ENCODE peak calls at places on chromosome X, in ten cellular contexts. P is ascending aorta, L is fibroblast of pulmonary artery, M is GM10248, R is SK-N-SH, G is tibial nerve, I is WTC11, V is pancreas, W is fibroblast of lung, N is BE2C. E is an unnamed sample.

GRCh38 chrX:13837290-13837745 is 20.4 kb upstream of the GPM6B start:
- DNase-seq in P (no peak), L (no peak), M (no peak), R (no peak), G (no peak), I (peak), V (no peak), W (peak), N (peak), E (no peak)

GRCh38 chrX:17635231-17635630 is 102.1 kb upstream of the SCML1 start:
- DNase-seq in P (no peak), L (peak), M (no peak), R (no peak), G (no peak), I (peak), V (no peak), W (peak), N (peak), E (no peak)

GRCh38 chrX:49001521-49002090 is 458 bp downstream of the GRIPAP1 start:
- DNase-seq in P (no peak), L (peak), M (peak), R (peak), G (peak), I (peak), V (no peak), W (peak), N (peak), E (no peak)

GRCh38 chrX:39946822-39947221 is 150.9 kb downstream of the BCOR start:
- DNase-seq in P (no peak), L (peak), M (no peak), R (no peak), G (no peak), I (no peak), V (no peak), W (peak), N (no peak), E (no peak)

GRCh38 chrX:110692876-110693275 is 102.7 kb downstream of the CHRDL1 start:
- DNase-seq in P (no peak), L (no peak), M (no peak), R (no peak), G (no peak), I (no peak), V (no peak), W (no peak), N (no peak), E (no peak)

GRCh38 chrX:151703487-151703886 is 8.2 kb downstream of the PRRG3 start:
- DNase-seq in P (no peak), L (no peak), M (no peak), R (no peak), G (no peak), I (no peak), V (no peak), W (peak), N (no peak), E (no peak)

GRCh38 chrX:13520931-13521330 is 48.5 kb upstream of the EGFL6 start:
- DNase-seq in P (no peak), L (no peak), M (no peak), R (no peak), G (no peak), I (no peak), V (no peak), W (no peak), N (no peak), E (no peak)

GRCh38 chrX:85569691-85570090 is 190.2 kb upstream of the POF1B start:
- DNase-seq in P (no peak), L (no peak), M (no peak), R (no peak), G (no peak), I (no peak), V (no peak), W (no peak), N (no peak), E (no peak)

GRCh38 chrX:45422216-45422925 is 221.7 kb upstream of the DIPK2B start:
- DNase-seq in P (no peak), L (no peak), M (no peak), R (no peak), G (no peak), I (no peak), V (no peak), W (peak), N (no peak), E (no peak)

GRCh38 chrX:83469551-83469950 is 38.5 kb upstream of the POU3F4 start:
- DNase-seq in P (no peak), L (peak), M (peak), R (peak), G (peak), I (peak), V (no peak), W (peak), N (no peak), E (no peak)

GRCh38 chrX:133580630-133581029 is 165.3 kb upstream of the GPC4 start:
- DNase-seq in P (no peak), L (no peak), M (no peak), R (no peak), G (no peak), I (no peak), V (no peak), W (peak), N (no peak), E (peak)

DNA sequence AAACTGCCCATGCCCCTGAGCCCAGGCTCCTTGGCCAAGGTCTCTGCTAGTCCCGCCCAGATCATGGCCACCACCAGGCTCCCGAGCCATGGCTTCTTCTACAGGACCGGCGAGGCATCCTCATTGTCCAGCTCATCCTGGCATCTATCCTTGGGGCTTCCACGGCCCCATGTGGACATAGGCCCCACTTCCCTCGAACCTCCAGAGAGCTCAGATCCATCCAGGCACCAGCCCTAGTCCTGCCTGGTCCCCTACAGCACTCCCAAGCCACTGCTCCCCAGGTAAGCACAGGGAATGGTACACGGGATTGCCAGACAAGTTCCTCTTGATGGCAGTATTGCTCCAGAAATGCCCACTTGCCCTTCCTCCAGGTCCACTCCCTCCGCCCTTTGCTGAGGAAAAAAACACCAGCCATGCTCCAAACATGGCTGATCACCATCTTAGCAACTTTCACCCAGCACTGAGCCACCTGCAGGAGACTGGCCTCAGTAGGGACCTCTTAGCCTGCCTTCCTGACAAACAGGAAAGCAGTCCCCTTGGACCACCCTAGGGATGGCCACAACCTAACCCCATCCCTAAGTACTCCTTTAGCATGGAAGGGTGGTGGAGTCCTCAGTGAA is 272.1 kb upstream of the AGTR2 start:
- DNase-seq in P (no peak), L (no peak), M (peak), R (peak), G (no peak), I (no peak), V (peak), W (no peak), N (peak), E (no peak)
- TF ChIP-seq CTCF in P (peak), L (no peak), M (no peak), R (peak), G (peak), I (no peak), V (peak), W (no peak), N (peak), E (no peak)

GRCh38 chrX:154046262-154046771 is 26.6 kb upstream of the IRAK1 start:
- DNase-seq in P (no peak), L (peak), M (no peak), R (no peak), G (peak), I (no peak), V (no peak), W (peak), N (peak), E (peak)
- TF ChIP-seq CTCF in P (no peak), L (peak), M (no peak), R (peak), G (no peak), I (no peak), V (no peak), W (peak), N (peak), E (peak)

GRCh38 chrX:119574394-119575266 is at the start of gene UBE2A:
- DNase-seq in P (peak), L (peak), M (peak), R (peak), G (peak), I (peak), V (peak), W (peak), N (peak), E (peak)
- TF ChIP-seq CTCF in P (peak), L (peak), M (peak), R (peak), G (peak), I (no peak), V (no peak), W (peak), N (no peak), E (peak)

GRCh38 chrX:20445109-20445508 is 178.4 kb upstream of the RPS6KA3 start:
- DNase-seq in P (no peak), L (no peak), M (no peak), R (no peak), G (no peak), I (no peak), V (no peak), W (no peak), N (no peak), E (no peak)

GRCh38 chrX:20437678-20438077 is 171.0 kb upstream of the RPS6KA3 start:
- DNase-seq in P (no peak), L (no peak), M (no peak), R (no peak), G (no peak), I (no peak), V (no peak), W (no peak), N (no peak), E (no peak)

GRCh38 chrX:20438871-20439526 is 172.3 kb upstream of the RPS6KA3 start:
- DNase-seq in P (no peak), L (no peak), M (no peak), R (peak), G (no peak), I (no peak), V (no peak), W (no peak), N (peak), E (no peak)

GRCh38 chrX:20441123-20441522 is 174.4 kb upstream of the RPS6KA3 start:
- DNase-seq in P (no peak), L (no peak), M (no peak), R (no peak), G (no peak), I (no peak), V (no peak), W (no peak), N (no peak), E (no peak)

DNA sequence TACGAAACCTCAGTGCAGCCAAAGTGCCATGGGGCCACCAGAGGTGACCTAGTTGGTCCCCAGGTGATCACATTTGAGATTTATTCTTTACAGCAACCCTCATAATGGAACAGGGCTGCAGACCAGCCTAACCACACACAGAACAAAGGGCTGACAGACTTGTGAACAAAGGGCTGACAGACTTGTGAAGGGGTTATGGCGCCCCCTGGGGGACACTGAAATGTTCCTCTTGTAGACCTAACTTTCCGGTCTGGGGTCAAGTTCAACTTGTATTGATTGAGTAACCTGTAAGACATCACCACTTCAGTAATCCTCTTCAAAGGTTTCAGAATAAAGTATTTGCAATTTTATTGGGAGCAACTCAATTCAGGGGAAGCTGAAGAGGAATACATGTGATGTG is 175.9 kb upstream of the RPS6KA3 start:
- DNase-seq in P (no peak), L (peak), M (peak), R (peak), G (peak), I (peak), V (peak), W (peak), N (peak), E (peak)
- TF ChIP-seq CTCF in P (peak), L (peak), M (peak), R (peak), G (no peak), I (peak), V (peak), W (peak), N (peak), E (peak)